ENCODE peak calls at places on chromosomes 12 and 14, in five cellular contexts. B is HepG2, D is K562, T is SK-N-SH, I is GM12878. H is an unnamed sample.

GRCh38 chr14:99215277-99215676 is 56.7 kb downstream of the BCL11B start:
- DNase-seq in B (no peak), D (no peak), T (no peak), I (no peak), H (no peak)

GRCh38 chr14:34018564-34019244 is 67.8 kb upstream of the EGLN3 start:
- DNase-seq in B (no peak), D (no peak), T (no peak), I (peak; percentile 45), H (no peak)

GRCh38 chr12:29164477-29165163 is 15.5 kb downstream of the FAR2 start:
- DNase-seq in B (no peak), D (peak; percentile 44), T (no peak), I (peak; percentile 55), H (no peak)

GRCh38 chr12:124904306-124905098 is 9.9 kb downstream of the UBC start:
- DNase-seq in B (peak; percentile 72), D (peak; percentile 91), T (peak; percentile 48), I (no peak), H (no peak)

GRCh38 chr12:122880668-122881067 is 15.3 kb downstream of the VPS37B start:
- DNase-seq in B (peak; percentile 47), D (no peak), T (peak; percentile 71), I (no peak), H (no peak)

GRCh38 chr14:66939409-66939808 is 249.8 kb upstream of the GARIN2 start:
- DNase-seq in B (no peak), D (no peak), T (no peak), I (no peak), H (no peak)

GRCh38 chr14:21133896-21134295 is 22.0 kb downstream of the OR5AU1 start:
- DNase-seq in B (no peak), D (no peak), T (no peak), I (no peak), H (no peak)

GRCh38 chr14:23071244-23071974 is 14.1 kb upstream of the CDH24 start:
- DNase-seq in B (peak; percentile 94), D (peak; percentile 92), T (peak; percentile 88), I (peak; percentile 45), H (no peak)

GRCh38 chr14:60561845-60562746 is 53.1 kb downstream of the SIX6 start:
- DNase-seq in B (peak; percentile 45), D (peak; percentile 18), T (peak; percentile 36), I (peak; percentile 19), H (peak; percentile 81)

GRCh38 chr14:95305145-95305544 is 14.6 kb downstream of the CLMN start:
- DNase-seq in B (no peak), D (no peak), T (no peak), I (no peak), H (no peak)

DNA sequence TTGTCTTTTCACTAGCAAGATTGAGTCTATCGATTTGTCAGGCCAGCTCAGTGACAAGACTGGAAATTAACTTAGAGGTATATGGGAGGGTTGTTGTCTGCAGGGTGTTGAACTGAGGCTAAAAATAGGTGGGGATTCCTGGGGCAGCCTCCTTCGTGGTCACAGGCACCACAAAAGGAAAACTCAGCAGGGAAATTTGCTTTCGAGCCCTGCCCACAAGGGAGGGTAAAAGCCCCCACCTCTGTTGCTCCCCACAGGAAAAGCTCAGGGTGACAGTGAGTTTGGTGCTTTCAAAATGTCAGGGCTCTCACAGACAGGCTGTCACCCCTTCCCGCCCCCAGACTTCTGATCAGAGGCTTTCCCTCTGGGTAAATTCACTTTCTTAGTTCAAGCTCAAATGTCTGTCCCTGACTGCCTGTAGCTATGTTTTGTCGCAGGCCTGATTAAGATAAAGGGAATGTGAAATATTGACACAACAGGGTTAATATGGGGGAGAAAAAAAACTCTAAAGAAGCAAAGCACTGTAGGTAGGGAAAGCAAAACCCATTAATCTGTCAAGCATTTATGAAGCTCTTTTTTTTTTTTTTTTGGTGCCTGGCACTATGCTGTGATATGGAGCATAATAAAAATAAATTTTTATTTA is 11.7 kb upstream of the NFKBIA start:
- DNase-seq in B (no peak), D (no peak), T (no peak), I (peak; percentile 75), H (no peak)
- TF ChIP-seq ZBTB33 in B (no peak), D (no peak), T (no peak), I (no peak), H (no peak)

DNA sequence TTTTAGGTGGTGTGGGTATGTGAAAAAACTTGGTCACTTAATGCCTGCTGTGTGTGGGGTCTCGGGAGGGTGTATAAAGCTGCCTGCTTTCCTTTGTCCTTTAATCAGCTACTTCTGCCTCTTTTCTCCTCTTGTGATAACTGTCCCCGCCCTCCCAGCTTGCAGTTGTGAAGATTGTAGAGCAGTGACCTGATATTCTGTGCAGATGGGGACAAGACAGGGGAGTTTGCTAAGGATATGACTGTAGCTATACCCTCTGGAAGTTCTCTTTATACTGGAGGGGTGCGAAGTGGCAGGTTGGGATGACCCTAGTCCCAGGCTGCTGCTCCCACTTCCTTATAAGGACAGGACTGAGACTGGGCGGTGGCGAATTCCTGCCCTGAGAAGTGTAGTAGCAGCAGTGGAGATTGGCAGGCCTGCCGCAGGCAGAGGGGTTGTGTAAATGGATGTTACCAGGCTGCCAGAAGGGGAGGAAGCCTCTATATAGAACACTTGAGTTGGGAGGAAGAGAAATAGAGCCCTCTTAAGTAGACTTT is 835 bp downstream of the MYL6 start:
- DNase-seq in B (peak; percentile 70), D (peak; percentile 47), T (peak; percentile 56), I (no peak), H (no peak)
- TF ChIP-seq ZBTB33 in B (no peak), D (no peak), T (no peak), I (no peak), H (no peak)

GRCh38 chr12:92604786-92605185 is 98.0 kb upstream of the PLEKHG7 start:
- DNase-seq in B (no peak), D (no peak), T (no peak), I (no peak), H (no peak)

GRCh38 chr12:92606956-92607355 is 95.8 kb upstream of the PLEKHG7 start:
- DNase-seq in B (no peak), D (no peak), T (no peak), I (no peak), H (no peak)

GRCh38 chr12:92605621-92606170 is 97.1 kb upstream of the PLEKHG7 start:
- DNase-seq in B (no peak), D (no peak), T (no peak), I (no peak), H (no peak)

GRCh38 chr12:92612611-92613010 is 90.2 kb upstream of the PLEKHG7 start:
- DNase-seq in B (no peak), D (no peak), T (no peak), I (no peak), H (no peak)

DNA sequence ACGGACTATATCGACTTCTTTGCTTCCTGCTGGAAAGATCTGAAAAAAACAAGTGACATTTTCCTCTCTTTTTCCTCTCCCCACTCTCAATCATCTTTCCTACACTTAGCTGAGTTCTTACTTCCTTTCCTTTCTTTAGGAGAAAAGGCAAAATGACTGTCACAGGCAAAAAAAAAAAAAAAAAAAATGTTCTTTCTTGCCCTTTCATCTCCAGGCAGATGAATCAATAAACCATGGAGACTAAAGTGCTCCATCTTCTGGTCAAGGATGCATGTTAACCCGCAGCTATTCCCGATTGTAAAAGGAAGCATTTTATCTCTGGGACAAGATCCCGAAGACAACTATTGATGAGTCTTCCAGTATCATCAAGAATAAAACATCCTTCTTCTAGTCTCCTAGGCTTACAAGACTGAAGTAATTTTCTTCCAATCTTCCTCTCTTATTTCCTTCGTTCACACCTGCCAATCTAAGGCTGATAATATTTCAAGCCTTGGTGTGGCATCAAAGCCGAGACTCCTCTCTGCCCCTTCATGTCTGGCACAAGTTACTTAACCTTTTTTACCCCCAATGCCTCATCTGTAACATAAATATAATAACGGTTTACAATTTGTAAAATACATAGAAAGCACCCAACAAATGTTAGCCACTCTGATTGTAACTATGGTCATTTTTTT is 94.2 kb upstream of the PLEKHG7 start:
- DNase-seq in B (peak; percentile 25), D (peak; percentile 27), T (peak; percentile 21), I (peak; percentile 9), H (peak; percentile 33)
- TF ChIP-seq ZBTB33 in B (no peak), D (no peak), T (no peak), I (no peak), H (no peak)

DNA sequence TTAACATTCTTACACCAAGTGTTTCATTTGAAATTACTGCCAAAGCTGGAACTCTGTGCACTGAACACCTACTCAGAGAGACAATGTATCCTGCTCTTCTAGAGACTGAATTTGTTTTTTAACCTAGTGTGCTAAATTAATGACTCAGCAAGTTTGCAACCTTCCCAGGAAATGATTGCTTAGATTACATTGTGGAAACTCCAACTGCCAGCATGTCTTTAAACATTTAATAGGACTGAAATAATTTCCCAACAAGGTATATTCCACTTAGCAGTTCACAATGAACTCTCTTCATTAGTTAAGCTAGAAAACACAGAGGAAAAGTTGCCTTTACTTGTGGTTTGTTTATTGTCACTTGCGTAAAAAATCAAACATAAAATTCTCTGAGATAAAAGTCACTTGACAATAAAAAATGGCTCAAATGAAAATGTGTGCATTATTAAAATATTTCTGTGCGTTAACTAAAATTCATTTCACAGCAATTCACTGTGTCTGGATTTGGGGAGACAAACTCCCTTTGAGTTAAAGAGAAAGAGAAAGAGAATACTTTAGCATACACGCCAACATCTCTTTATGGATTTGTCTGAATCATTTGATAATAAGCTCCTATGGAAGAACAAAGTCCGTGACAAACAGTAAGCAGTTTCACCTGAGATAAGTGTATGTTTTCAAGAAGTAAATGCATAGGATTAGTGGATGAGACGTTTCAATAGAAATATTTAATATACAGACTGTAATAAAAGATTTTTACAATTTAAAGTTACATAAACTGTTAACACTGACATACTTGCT is 284.0 kb downstream of the PRKD1 start:
- DNase-seq in B (no peak), D (peak; percentile 10), T (no peak), I (no peak), H (no peak)
- TF ChIP-seq ZBTB33 in B (no peak), D (no peak), T (no peak), I (no peak), H (no peak)

H was measured in HCT116.